ENCODE peak calls at places on chromosomes 2 and 18, in ten cellular contexts. J is tibial artery; V is stimulated activated CD8-positive, alpha-beta memory T cell treated with anti-CD3 and anti-CD28 coated beads, Interleukin-4, amount 100 ng/mL, for 1 hour; K is OCI-LY7; C is fibroblast of gingiva; S is activated B cell treated with CpG ODN at 0.5 μM for 24 hours; F is neural progenitor cell; T is right cardiac atrium; W is CD8-positive, alpha-beta T cell; Q is LoVo. U is an unnamed sample.

GRCh38 chr18:3806656-3807055 is 356.7 kb downstream of the TGIF1 start:
- DNase-seq in Q (no peak), C (no peak), K (no peak), F (no peak), V (no peak), J (no peak), W (no peak), T (no peak), S (no peak), U (no peak)

GRCh38 chr2:233819884-233820765 is 34.2 kb downstream of the HJURP start:
- DNase-seq in Q (no peak), T (no peak), J (peak), C (no peak), V (no peak), F (no peak), S (no peak), K (no peak), W (no peak), U (no peak)

GRCh38 chr2:66445781-66446177 is 10.9 kb downstream of the MEIS1 start:
- DNase-seq in Q (no peak), F (peak), C (peak), K (no peak), V (no peak), T (peak), W (no peak), J (no peak), S (no peak), U (no peak)

GRCh38 chr2:107412981-107413380 is 413.7 kb upstream of the RGPD4 start:
- DNase-seq in V (no peak), Q (no peak), S (no peak), F (no peak), W (no peak), T (no peak), J (peak), K (no peak), C (no peak), U (no peak)

GRCh38 chr2:189328451-189329249 is 112.6 kb upstream of the WDR75 start:
- DNase-seq in F (no peak), J (no peak), Q (no peak), S (no peak), C (no peak), W (no peak), K (no peak), T (no peak), V (no peak), U (no peak)

GRCh38 chr18:25351773-25352628 is at the start of gene ZNF521:
- DNase-seq in F (peak), K (peak), W (peak), J (peak), C (peak), V (no peak), T (peak), S (peak), Q (peak), U (peak)

GRCh38 chr18:9825571-9826073 is 60.2 kb upstream of the TXNDC2 start:
- DNase-seq in K (peak), Q (peak), C (peak), W (no peak), J (no peak), S (no peak), T (no peak), V (no peak), F (no peak), U (peak)

GRCh38 chr2:26336719-26337118 is 9.2 kb upstream of the SELENOI start:
- DNase-seq in S (no peak), K (no peak), C (no peak), J (no peak), W (no peak), V (no peak), T (no peak), F (no peak), Q (no peak), U (no peak)

GRCh38 chr2:49192041-49192440 is 37.7 kb upstream of the FSHR start:
- DNase-seq in V (no peak), S (no peak), C (no peak), J (no peak), Q (no peak), W (no peak), T (no peak), K (no peak), F (no peak), U (no peak)

GRCh38 chr2:64179582-64180321 is 35.5 kb upstream of the PELI1 start:
- DNase-seq in Q (no peak), K (no peak), C (peak), S (no peak), W (no peak), V (no peak), F (no peak), T (no peak), J (no peak), U (no peak)

GRCh38 chr2:124607679-124608078 is 582.6 kb downstream of the CNTNAP5 start:
- DNase-seq in S (no peak), K (no peak), Q (no peak), F (no peak), V (no peak), C (no peak), T (no peak), W (no peak), J (no peak), U (no peak)

GRCh38 chr2:128736689-128737545 is 418.2 kb upstream of the HS6ST1 start:
- DNase-seq in F (peak), V (peak), J (peak), S (peak), C (peak), Q (peak), W (peak), T (peak), K (peak), U (peak)

GRCh38 chr2:39741871-39742270 is 37.2 kb downstream of the THUMPD2 start:
- DNase-seq in Q (no peak), T (no peak), V (no peak), J (no peak), S (no peak), C (no peak), W (no peak), F (no peak), K (no peak), U (no peak)

GRCh38 chr2:139067874-139068273 is 287.7 kb upstream of the NXPH2 start:
- DNase-seq in Q (no peak), C (no peak), K (no peak), F (no peak), J (no peak), S (no peak), V (no peak), W (no peak), T (no peak), U (no peak)

GRCh38 chr2:217956895-217957457 is 45.8 kb downstream of the TNS1 start:
- DNase-seq in S (no peak), T (peak), F (no peak), V (no peak), W (no peak), K (no peak), J (peak), Q (no peak), C (no peak), U (no peak)

GRCh38 chr2:85179541-85179940 is 46.3 kb downstream of the TCF7L1 start:
- DNase-seq in V (no peak), W (no peak), J (no peak), Q (no peak), F (peak), C (no peak), S (no peak), K (no peak), T (no peak), U (no peak)

U was measured in NCI-H460.